ENCODE peak calls at places on chromosomes 4 and X, in four cellular contexts. One of them, this sample, is unnamed.

GRCh38 chrX:13742397-13743176 is 8.0 kb downstream of the OFD1 start:
- DNase-seq in cardiac muscle cell: peak
- DNase-seq in RPMI8226: peak
- DNase-seq in activated CD4-positive, alpha-beta T cell treated with anti-CD3 and anti-CD28 coated beads, Interleukin-2, amount 10 ng/mL, durations not matched to agents 24 days and 14 days: peak
- DNase-seq in this sample: no peak

GRCh38 chr4:6878451-6879059 is 31.1 kb upstream of the TBC1D14 start:
- DNase-seq in RPMI8226: no peak
- DNase-seq in activated CD4-positive, alpha-beta T cell treated with anti-CD3 and anti-CD28 coated beads, Interleukin-2, amount 10 ng/mL, durations not matched to agents 24 days and 14 days: no peak
- DNase-seq in cardiac muscle cell: no peak
- DNase-seq in this sample: no peak

GRCh38 chr4:83320548-83320947 is 14.1 kb downstream of the HPSE start:
- DNase-seq in activated CD4-positive, alpha-beta T cell treated with anti-CD3 and anti-CD28 coated beads, Interleukin-2, amount 10 ng/mL, durations not matched to agents 24 days and 14 days: peak
- DNase-seq in RPMI8226: no peak
- DNase-seq in cardiac muscle cell: peak
- DNase-seq in this sample: peak

GRCh38 chrX:23317799-23318724 is 16.6 kb upstream of the PTCHD1 start:
- DNase-seq in activated CD4-positive, alpha-beta T cell treated with anti-CD3 and anti-CD28 coated beads, Interleukin-2, amount 10 ng/mL, durations not matched to agents 24 days and 14 days: peak
- DNase-seq in cardiac muscle cell: peak
- DNase-seq in RPMI8226: peak
- DNase-seq in this sample: peak

GRCh38 chr4:133683967-133684366 is 517.6 kb downstream of the PABPC4L start:
- DNase-seq in RPMI8226: no peak
- DNase-seq in cardiac muscle cell: no peak
- DNase-seq in activated CD4-positive, alpha-beta T cell treated with anti-CD3 and anti-CD28 coated beads, Interleukin-2, amount 10 ng/mL, durations not matched to agents 24 days and 14 days: no peak
- DNase-seq in this sample: no peak

GRCh38 chrX:16882702-16883486 is 12.7 kb upstream of the RBBP7 start:
- DNase-seq in activated CD4-positive, alpha-beta T cell treated with anti-CD3 and anti-CD28 coated beads, Interleukin-2, amount 10 ng/mL, durations not matched to agents 24 days and 14 days: peak
- DNase-seq in cardiac muscle cell: peak
- DNase-seq in RPMI8226: peak
- DNase-seq in this sample: peak

GRCh38 chr4:55068522-55068921 is 56.9 kb downstream of the KDR start:
- DNase-seq in activated CD4-positive, alpha-beta T cell treated with anti-CD3 and anti-CD28 coated beads, Interleukin-2, amount 10 ng/mL, durations not matched to agents 24 days and 14 days: no peak
- DNase-seq in RPMI8226: no peak
- DNase-seq in cardiac muscle cell: no peak
- DNase-seq in this sample: no peak

GRCh38 chrX:154412468-154412867 is 1.1 kb downstream of the TAFAZZIN start:
- DNase-seq in RPMI8226: peak
- DNase-seq in cardiac muscle cell: no peak
- DNase-seq in activated CD4-positive, alpha-beta T cell treated with anti-CD3 and anti-CD28 coated beads, Interleukin-2, amount 10 ng/mL, durations not matched to agents 24 days and 14 days: peak
- DNase-seq in this sample: peak

GRCh38 chr4:185805262-185805802 is 6.7 kb downstream of the SORBS2 start:
- DNase-seq in activated CD4-positive, alpha-beta T cell treated with anti-CD3 and anti-CD28 coated beads, Interleukin-2, amount 10 ng/mL, durations not matched to agents 24 days and 14 days: no peak
- DNase-seq in cardiac muscle cell: no peak
- DNase-seq in RPMI8226: no peak
- DNase-seq in this sample: no peak